ENCODE peak calls at places on chromosomes 2 and 18, in six cellular contexts. S is stimulated activated CD4-positive, alpha-beta T cell treated with anti-CD3 and anti-CD28 coated beads, Interleukin-2, amount 100 ng/mL, for 24 hours; P is effector CD4-positive, alpha-beta T cell; X is A172; C is GM04504; W is heart right ventricle. J is an unnamed sample.

GRCh38 chr2:7649461-7650228 is 732.4 kb downstream of the RNF144A start:
- DNase-seq in S (no peak), W (no peak), P (no peak), C (no peak), X (no peak), J (no peak)

GRCh38 chr18:23036611-23037259 is 98.5 kb upstream of the CABLES1 start:
- DNase-seq in C (no peak), S (no peak), W (no peak), P (no peak), X (no peak), J (no peak)

GRCh38 chr2:221241072-221241471 is 331.0 kb downstream of the EPHA4 start:
- DNase-seq in P (no peak), X (no peak), C (no peak), W (no peak), S (no peak), J (no peak)

GRCh38 chr2:44360749-44361329 is 455 bp downstream of the PREPL start:
- DNase-seq in X (no peak), C (no peak), W (no peak), P (no peak), S (peak), J (no peak)

GRCh38 chr2:200259577-200259957 is 46.9 kb upstream of the SPATS2L start:
- DNase-seq in S (no peak), P (no peak), W (no peak), C (no peak), X (no peak), J (no peak)

GRCh38 chr2:166360906-166361305 is 14.8 kb downstream of the SCN9A start:
- DNase-seq in S (no peak), W (no peak), P (no peak), X (no peak), C (no peak), J (no peak)

GRCh38 chr2:170176212-170176611 is 1.7 kb upstream of the MYO3B start:
- DNase-seq in P (no peak), W (no peak), X (no peak), S (no peak), C (no peak), J (no peak)

GRCh38 chr2:206095925-206096324 is 10.0 kb upstream of the INO80D start:
- DNase-seq in W (no peak), S (no peak), X (no peak), C (no peak), P (no peak), J (no peak)

GRCh38 chr18:47767699-47768098 is 162.8 kb downstream of the SMAD2 start:
- DNase-seq in W (no peak), P (no peak), X (no peak), S (no peak), C (no peak), J (no peak)

GRCh38 chr2:64865073-64865830 is 123.9 kb upstream of the SLC1A4 start:
- DNase-seq in S (peak), P (peak), C (no peak), X (peak), W (peak), J (peak)

GRCh38 chr2:11092693-11093335 is 62.5 kb upstream of the SLC66A3 start:
- DNase-seq in C (no peak), P (no peak), S (no peak), X (no peak), W (no peak), J (no peak)

GRCh38 chr2:207505728-207506127 is 24.0 kb upstream of the CREB1 start:
- DNase-seq in X (peak), P (no peak), C (peak), W (no peak), S (peak), J (peak)

GRCh38 chr2:174535757-174536703 is 49.2 kb upstream of the GPR155 start:
- DNase-seq in S (no peak), P (no peak), X (no peak), W (no peak), C (no peak), J (no peak)

GRCh38 chr2:217429981-217430500 is 570.2 kb upstream of the TNP1 start:
- DNase-seq in W (no peak), P (no peak), S (no peak), C (no peak), X (no peak), J (no peak)

GRCh38 chr2:46917628-46918027 is 2.0 kb upstream of the MCFD2 start:
- DNase-seq in X (no peak), C (no peak), P (no peak), S (no peak), W (no peak), J (no peak)

GRCh38 chr2:33322099-33322498 is 154.3 kb upstream of the RASGRP3 start:
- DNase-seq in S (no peak), P (no peak), W (no peak), C (no peak), X (no peak), J (no peak)

GRCh38 chr2:122203523-122203922 is 448.1 kb downstream of the TSN start:
- DNase-seq in X (no peak), C (peak), W (no peak), P (no peak), S (no peak), J (no peak)

GRCh38 chr2:233338046-233338445 is 16.2 kb upstream of the DGKD start:
- DNase-seq in C (no peak), S (no peak), W (no peak), P (no peak), X (no peak), J (no peak)

GRCh38 chr2:12010059-12010458 is 263.6 kb downstream of the LPIN1 start:
- DNase-seq in P (no peak), W (no peak), X (no peak), C (no peak), S (no peak), J (no peak)

GRCh38 chr18:61882296-61883004 is 10.4 kb downstream of the RNF152 start:
- DNase-seq in X (no peak), W (no peak), S (no peak), P (no peak), C (no peak), J (no peak)

GRCh38 chr2:151638188-151638933 is 95.9 kb downstream of the NEB start:
- DNase-seq in S (peak), X (no peak), W (no peak), P (peak), C (no peak), J (no peak)

GRCh38 chr18:48455555-48456478 is 46.6 kb upstream of the ZBTB7C start:
- DNase-seq in S (peak), X (peak), W (no peak), C (no peak), P (peak), J (peak)

GRCh38 chr2:150545931-150546330 is 58.5 kb upstream of the RND3 start:
- DNase-seq in C (no peak), S (no peak), X (no peak), W (no peak), P (no peak), J (no peak)

GRCh38 chr2:44087037-44087713 is 81.5 kb upstream of the PPM1B start:
- DNase-seq in S (peak), P (peak), W (peak), C (peak), X (peak), J (peak)

GRCh38 chr2:63665806-63666205 is 77.0 kb downstream of the MDH1 start:
- DNase-seq in C (peak), P (no peak), X (no peak), W (no peak), S (no peak), J (peak)

GRCh38 chr2:171798156-171798815 is 95.8 kb downstream of the SLC25A12 start:
- DNase-seq in S (no peak), W (no peak), C (peak), P (no peak), X (peak), J (peak)

GRCh38 chr18:75173758-75174157 is 35.2 kb downstream of the PTGR3 start:
- DNase-seq in X (no peak), C (no peak), P (no peak), S (no peak), W (no peak), J (no peak)

GRCh38 chr18:3903341-3903740 is 453.4 kb downstream of the TGIF1 start:
- DNase-seq in X (peak), C (peak), S (no peak), P (no peak), W (no peak), J (no peak)

GRCh38 chr18:28030458-28030857 is 146.5 kb downstream of the CDH2 start:
- DNase-seq in S (no peak), P (no peak), C (no peak), W (no peak), X (no peak), J (no peak)

J was measured in osteoblast.